ENCODE peak calls at places on chromosome 22, in eight cellular contexts. One of them, this sample, is unnamed.

GRCh38 chr22:39917776-39918493 is 17.1 kb downstream of the GRAP2 start:
- DNase-seq in activated CD8-positive, alpha-beta T cell treated with anti-CD3 and anti-CD28 coated beads for 36 hours: no peak
- DNase-seq in IMR-90: no peak
- DNase-seq in BE2C: no peak
- DNase-seq in stomach: no peak
- DNase-seq in MCF 10A: peak; percentile 43
- DNase-seq in germinal center: no peak
- DNase-seq in activated naive CD8-positive, alpha-beta T cell treated with anti-CD3 and anti-CD28 coated beads, Interleukin-2, amount 50 U/mL, for 24 hours: no peak
- DNase-seq in this sample: no peak

GRCh38 chr22:22520667-22521602 is 865 bp upstream of the ZNF280A start:
- DNase-seq in germinal center: no peak
- DNase-seq in MCF 10A: peak; percentile 18
- DNase-seq in IMR-90: peak; percentile 19
- DNase-seq in activated CD8-positive, alpha-beta T cell treated with anti-CD3 and anti-CD28 coated beads for 36 hours: no peak
- DNase-seq in activated naive CD8-positive, alpha-beta T cell treated with anti-CD3 and anti-CD28 coated beads, Interleukin-2, amount 50 U/mL, for 24 hours: no peak
- DNase-seq in stomach: no peak
- DNase-seq in BE2C: no peak
- DNase-seq in this sample: no peak

GRCh38 chr22:43955883-43956286 is 643 bp downstream of the SAMM50 start:
- DNase-seq in MCF 10A: no peak
- DNase-seq in stomach: no peak
- DNase-seq in IMR-90: no peak
- DNase-seq in germinal center: peak; percentile 48
- DNase-seq in activated naive CD8-positive, alpha-beta T cell treated with anti-CD3 and anti-CD28 coated beads, Interleukin-2, amount 50 U/mL, for 24 hours: no peak
- DNase-seq in activated CD8-positive, alpha-beta T cell treated with anti-CD3 and anti-CD28 coated beads for 36 hours: peak; percentile 11
- DNase-seq in BE2C: no peak
- DNase-seq in this sample: no peak

GRCh38 chr22:19383292-19383691 is 48.2 kb downstream of the HIRA start:
- DNase-seq in activated naive CD8-positive, alpha-beta T cell treated with anti-CD3 and anti-CD28 coated beads, Interleukin-2, amount 50 U/mL, for 24 hours: no peak
- DNase-seq in activated CD8-positive, alpha-beta T cell treated with anti-CD3 and anti-CD28 coated beads for 36 hours: no peak
- DNase-seq in stomach: no peak
- DNase-seq in BE2C: no peak
- DNase-seq in IMR-90: no peak
- DNase-seq in MCF 10A: no peak
- DNase-seq in germinal center: no peak
- DNase-seq in this sample: no peak

GRCh38 chr22:29580200-29580810 is 608 bp downstream of the NIPSNAP1 start:
- DNase-seq in germinal center: peak; percentile 18
- DNase-seq in BE2C: peak; percentile 57
- DNase-seq in MCF 10A: no peak
- DNase-seq in stomach: no peak
- DNase-seq in activated naive CD8-positive, alpha-beta T cell treated with anti-CD3 and anti-CD28 coated beads, Interleukin-2, amount 50 U/mL, for 24 hours: peak; percentile 5
- DNase-seq in activated CD8-positive, alpha-beta T cell treated with anti-CD3 and anti-CD28 coated beads for 36 hours: peak; percentile 17
- DNase-seq in IMR-90: no peak
- DNase-seq in this sample: no peak

GRCh38 chr22:47175151-47175760 is 412.8 kb downstream of the TBC1D22A start:
- DNase-seq in activated naive CD8-positive, alpha-beta T cell treated with anti-CD3 and anti-CD28 coated beads, Interleukin-2, amount 50 U/mL, for 24 hours: no peak
- DNase-seq in activated CD8-positive, alpha-beta T cell treated with anti-CD3 and anti-CD28 coated beads for 36 hours: no peak
- DNase-seq in MCF 10A: no peak
- DNase-seq in IMR-90: peak; percentile 88
- DNase-seq in BE2C: no peak
- DNase-seq in germinal center: no peak
- DNase-seq in stomach: no peak
- DNase-seq in this sample: no peak

GRCh38 chr22:44519895-44520294 is 21.9 kb upstream of the RTL6 start:
- DNase-seq in activated CD8-positive, alpha-beta T cell treated with anti-CD3 and anti-CD28 coated beads for 36 hours: no peak
- DNase-seq in MCF 10A: no peak
- DNase-seq in germinal center: no peak
- DNase-seq in BE2C: no peak
- DNase-seq in IMR-90: no peak
- DNase-seq in stomach: no peak
- DNase-seq in activated naive CD8-positive, alpha-beta T cell treated with anti-CD3 and anti-CD28 coated beads, Interleukin-2, amount 50 U/mL, for 24 hours: no peak
- DNase-seq in this sample: no peak

GRCh38 chr22:43980579-43980978 is 25.3 kb downstream of the SAMM50 start:
- DNase-seq in stomach: no peak
- DNase-seq in BE2C: no peak
- DNase-seq in germinal center: no peak
- DNase-seq in MCF 10A: no peak
- DNase-seq in activated naive CD8-positive, alpha-beta T cell treated with anti-CD3 and anti-CD28 coated beads, Interleukin-2, amount 50 U/mL, for 24 hours: no peak
- DNase-seq in IMR-90: no peak
- DNase-seq in activated CD8-positive, alpha-beta T cell treated with anti-CD3 and anti-CD28 coated beads for 36 hours: no peak
- DNase-seq in this sample: no peak

GRCh38 chr22:31343235-31344191 is 2.6 kb downstream of the PATZ1 start:
- DNase-seq in MCF 10A: no peak
- DNase-seq in IMR-90: peak; percentile 26
- DNase-seq in activated naive CD8-positive, alpha-beta T cell treated with anti-CD3 and anti-CD28 coated beads, Interleukin-2, amount 50 U/mL, for 24 hours: peak; percentile 59
- DNase-seq in germinal center: no peak
- DNase-seq in stomach: peak; percentile 93
- DNase-seq in activated CD8-positive, alpha-beta T cell treated with anti-CD3 and anti-CD28 coated beads for 36 hours: peak; percentile 53
- DNase-seq in BE2C: peak; percentile 75
- DNase-seq in this sample: no peak

GRCh38 chr22:47627561-47628253 is 865.3 kb downstream of the TBC1D22A start:
- DNase-seq in stomach: no peak
- DNase-seq in IMR-90: no peak
- DNase-seq in activated naive CD8-positive, alpha-beta T cell treated with anti-CD3 and anti-CD28 coated beads, Interleukin-2, amount 50 U/mL, for 24 hours: no peak
- DNase-seq in MCF 10A: no peak
- DNase-seq in germinal center: no peak
- DNase-seq in activated CD8-positive, alpha-beta T cell treated with anti-CD3 and anti-CD28 coated beads for 36 hours: no peak
- DNase-seq in BE2C: no peak
- DNase-seq in this sample: no peak

GRCh38 chr22:43242627-43243026 is 55.7 kb upstream of the TTLL12 start:
- DNase-seq in germinal center: no peak
- DNase-seq in stomach: no peak
- DNase-seq in MCF 10A: no peak
- DNase-seq in BE2C: no peak
- DNase-seq in activated CD8-positive, alpha-beta T cell treated with anti-CD3 and anti-CD28 coated beads for 36 hours: no peak
- DNase-seq in IMR-90: no peak
- DNase-seq in activated naive CD8-positive, alpha-beta T cell treated with anti-CD3 and anti-CD28 coated beads, Interleukin-2, amount 50 U/mL, for 24 hours: no peak
- DNase-seq in this sample: no peak

GRCh38 chr22:50476819-50477344 is 2.0 kb upstream of the SBF1 start:
- DNase-seq in BE2C: no peak
- DNase-seq in activated naive CD8-positive, alpha-beta T cell treated with anti-CD3 and anti-CD28 coated beads, Interleukin-2, amount 50 U/mL, for 24 hours: no peak
- DNase-seq in IMR-90: no peak
- DNase-seq in germinal center: no peak
- DNase-seq in stomach: no peak
- DNase-seq in MCF 10A: no peak
- DNase-seq in activated CD8-positive, alpha-beta T cell treated with anti-CD3 and anti-CD28 coated beads for 36 hours: no peak
- DNase-seq in this sample: no peak

GRCh38 chr22:50030315-50031188 is 18.0 kb upstream of the IL17REL start:
- DNase-seq in stomach: peak; percentile 86
- DNase-seq in activated CD8-positive, alpha-beta T cell treated with anti-CD3 and anti-CD28 coated beads for 36 hours: peak; percentile 91
- DNase-seq in IMR-90: peak; percentile 54
- DNase-seq in MCF 10A: peak; percentile 79
- DNase-seq in activated naive CD8-positive, alpha-beta T cell treated with anti-CD3 and anti-CD28 coated beads, Interleukin-2, amount 50 U/mL, for 24 hours: peak; percentile 86
- DNase-seq in BE2C: peak; percentile 82
- DNase-seq in germinal center: peak; percentile 92
- DNase-seq in this sample: peak; percentile 28

GRCh38 chr22:38751422-38752346 is 4.1 kb downstream of the SUN2 start:
- DNase-seq in MCF 10A: no peak
- DNase-seq in activated CD8-positive, alpha-beta T cell treated with anti-CD3 and anti-CD28 coated beads for 36 hours: peak; percentile 88
- DNase-seq in germinal center: peak; percentile 78
- DNase-seq in BE2C: no peak
- DNase-seq in activated naive CD8-positive, alpha-beta T cell treated with anti-CD3 and anti-CD28 coated beads, Interleukin-2, amount 50 U/mL, for 24 hours: peak; percentile 77
- DNase-seq in IMR-90: no peak
- DNase-seq in stomach: peak; percentile 63
- DNase-seq in this sample: no peak

GRCh38 chr22:35555351-35555915 is 14.8 kb downstream of the RASD2 start:
- DNase-seq in IMR-90: peak; percentile 33
- DNase-seq in activated CD8-positive, alpha-beta T cell treated with anti-CD3 and anti-CD28 coated beads for 36 hours: no peak
- DNase-seq in activated naive CD8-positive, alpha-beta T cell treated with anti-CD3 and anti-CD28 coated beads, Interleukin-2, amount 50 U/mL, for 24 hours: no peak
- DNase-seq in stomach: no peak
- DNase-seq in BE2C: peak; percentile 58
- DNase-seq in MCF 10A: no peak
- DNase-seq in germinal center: no peak
- DNase-seq in this sample: no peak

GRCh38 chr22:34111210-34111824 is 191.0 kb upstream of the LARGE1 start:
- DNase-seq in germinal center: peak; percentile 24
- DNase-seq in activated naive CD8-positive, alpha-beta T cell treated with anti-CD3 and anti-CD28 coated beads, Interleukin-2, amount 50 U/mL, for 24 hours: peak; percentile 5
- DNase-seq in BE2C: no peak
- DNase-seq in IMR-90: no peak
- DNase-seq in MCF 10A: peak; percentile 0
- DNase-seq in activated CD8-positive, alpha-beta T cell treated with anti-CD3 and anti-CD28 coated beads for 36 hours: peak; percentile 9
- DNase-seq in stomach: peak; percentile 33
- DNase-seq in this sample: no peak

GRCh38 chr22:23775779-23776375 is 3.2 kb downstream of the MMP11 start:
- DNase-seq in BE2C: no peak
- DNase-seq in germinal center: no peak
- DNase-seq in stomach: no peak
- DNase-seq in activated CD8-positive, alpha-beta T cell treated with anti-CD3 and anti-CD28 coated beads for 36 hours: no peak
- DNase-seq in activated naive CD8-positive, alpha-beta T cell treated with anti-CD3 and anti-CD28 coated beads, Interleukin-2, amount 50 U/mL, for 24 hours: no peak
- DNase-seq in MCF 10A: no peak
- DNase-seq in IMR-90: no peak
- DNase-seq in this sample: no peak

GRCh38 chr22:26671317-26672059 is 14.1 kb downstream of the MIAT start:
- DNase-seq in activated CD8-positive, alpha-beta T cell treated with anti-CD3 and anti-CD28 coated beads for 36 hours: peak; percentile 90
- DNase-seq in germinal center: peak; percentile 68
- DNase-seq in MCF 10A: peak; percentile 45
- DNase-seq in IMR-90: no peak
- DNase-seq in stomach: peak; percentile 37
- DNase-seq in BE2C: no peak
- DNase-seq in activated naive CD8-positive, alpha-beta T cell treated with anti-CD3 and anti-CD28 coated beads, Interleukin-2, amount 50 U/mL, for 24 hours: peak; percentile 79
- DNase-seq in this sample: no peak

GRCh38 chr22:22156716-22157499 is 87.7 kb upstream of the VPREB1 start:
- DNase-seq in activated naive CD8-positive, alpha-beta T cell treated with anti-CD3 and anti-CD28 coated beads, Interleukin-2, amount 50 U/mL, for 24 hours: peak; percentile 68
- DNase-seq in stomach: peak; percentile 61
- DNase-seq in germinal center: peak; percentile 81
- DNase-seq in MCF 10A: peak; percentile 75
- DNase-seq in BE2C: peak; percentile 69
- DNase-seq in activated CD8-positive, alpha-beta T cell treated with anti-CD3 and anti-CD28 coated beads for 36 hours: peak; percentile 84
- DNase-seq in IMR-90: peak; percentile 73
- DNase-seq in this sample: peak; percentile 37

GRCh38 chr22:38882972-38883622 is 11.1 kb upstream of the CBX6 start:
- DNase-seq in IMR-90: no peak
- DNase-seq in germinal center: no peak
- DNase-seq in MCF 10A: no peak
- DNase-seq in BE2C: no peak
- DNase-seq in activated naive CD8-positive, alpha-beta T cell treated with anti-CD3 and anti-CD28 coated beads, Interleukin-2, amount 50 U/mL, for 24 hours: no peak
- DNase-seq in stomach: no peak
- DNase-seq in activated CD8-positive, alpha-beta T cell treated with anti-CD3 and anti-CD28 coated beads for 36 hours: no peak
- DNase-seq in this sample: no peak

GRCh38 chr22:30312053-30312452 is 14.7 kb downstream of the TBC1D10A start:
- DNase-seq in IMR-90: peak; percentile 83
- DNase-seq in stomach: no peak
- DNase-seq in activated naive CD8-positive, alpha-beta T cell treated with anti-CD3 and anti-CD28 coated beads, Interleukin-2, amount 50 U/mL, for 24 hours: no peak
- DNase-seq in activated CD8-positive, alpha-beta T cell treated with anti-CD3 and anti-CD28 coated beads for 36 hours: peak; percentile 61
- DNase-seq in BE2C: no peak
- DNase-seq in germinal center: no peak
- DNase-seq in MCF 10A: peak; percentile 89
- DNase-seq in this sample: no peak

GRCh38 chr22:26593763-26594162 is 3.8 kb upstream of the TPST2 start:
- DNase-seq in activated CD8-positive, alpha-beta T cell treated with anti-CD3 and anti-CD28 coated beads for 36 hours: no peak
- DNase-seq in germinal center: no peak
- DNase-seq in MCF 10A: no peak
- DNase-seq in IMR-90: no peak
- DNase-seq in stomach: no peak
- DNase-seq in BE2C: no peak
- DNase-seq in activated naive CD8-positive, alpha-beta T cell treated with anti-CD3 and anti-CD28 coated beads, Interleukin-2, amount 50 U/mL, for 24 hours: no peak
- DNase-seq in this sample: no peak

GRCh38 chr22:28819253-28820096 is 19.1 kb upstream of the XBP1 start:
- DNase-seq in germinal center: peak; percentile 23
- DNase-seq in stomach: peak; percentile 86
- DNase-seq in MCF 10A: no peak
- DNase-seq in IMR-90: no peak
- DNase-seq in activated naive CD8-positive, alpha-beta T cell treated with anti-CD3 and anti-CD28 coated beads, Interleukin-2, amount 50 U/mL, for 24 hours: no peak
- DNase-seq in activated CD8-positive, alpha-beta T cell treated with anti-CD3 and anti-CD28 coated beads for 36 hours: no peak
- DNase-seq in BE2C: no peak
- DNase-seq in this sample: no peak

GRCh38 chr22:28594076-28594783 is 85.4 kb downstream of the TTC28 start:
- DNase-seq in activated naive CD8-positive, alpha-beta T cell treated with anti-CD3 and anti-CD28 coated beads, Interleukin-2, amount 50 U/mL, for 24 hours: no peak
- DNase-seq in germinal center: no peak
- DNase-seq in stomach: no peak
- DNase-seq in IMR-90: no peak
- DNase-seq in activated CD8-positive, alpha-beta T cell treated with anti-CD3 and anti-CD28 coated beads for 36 hours: no peak
- DNase-seq in MCF 10A: no peak
- DNase-seq in BE2C: no peak
- DNase-seq in this sample: no peak

GRCh38 chr22:40524392-40525249 is 111.9 kb downstream of the MRTFA start:
- DNase-seq in germinal center: no peak
- DNase-seq in stomach: no peak
- DNase-seq in BE2C: no peak
- DNase-seq in activated CD8-positive, alpha-beta T cell treated with anti-CD3 and anti-CD28 coated beads for 36 hours: peak; percentile 12
- DNase-seq in IMR-90: peak; percentile 54
- DNase-seq in MCF 10A: peak; percentile 68
- DNase-seq in activated naive CD8-positive, alpha-beta T cell treated with anti-CD3 and anti-CD28 coated beads, Interleukin-2, amount 50 U/mL, for 24 hours: no peak
- DNase-seq in this sample: no peak

GRCh38 chr22:48093981-48094380 is 1331.5 kb downstream of the TBC1D22A start:
- DNase-seq in MCF 10A: no peak
- DNase-seq in activated naive CD8-positive, alpha-beta T cell treated with anti-CD3 and anti-CD28 coated beads, Interleukin-2, amount 50 U/mL, for 24 hours: no peak
- DNase-seq in activated CD8-positive, alpha-beta T cell treated with anti-CD3 and anti-CD28 coated beads for 36 hours: no peak
- DNase-seq in IMR-90: no peak
- DNase-seq in BE2C: no peak
- DNase-seq in stomach: no peak
- DNase-seq in germinal center: no peak
- DNase-seq in this sample: no peak

GRCh38 chr22:37060801-37061610 is 9.5 kb downstream of the KCTD17 start:
- DNase-seq in MCF 10A: no peak
- DNase-seq in stomach: no peak
- DNase-seq in germinal center: no peak
- DNase-seq in BE2C: no peak
- DNase-seq in IMR-90: no peak
- DNase-seq in activated naive CD8-positive, alpha-beta T cell treated with anti-CD3 and anti-CD28 coated beads, Interleukin-2, amount 50 U/mL, for 24 hours: peak; percentile 71
- DNase-seq in activated CD8-positive, alpha-beta T cell treated with anti-CD3 and anti-CD28 coated beads for 36 hours: peak; percentile 91
- DNase-seq in this sample: no peak

GRCh38 chr22:30204742-30205111 is 41.8 kb downstream of the LIF start:
- DNase-seq in stomach: peak; percentile 59
- DNase-seq in activated naive CD8-positive, alpha-beta T cell treated with anti-CD3 and anti-CD28 coated beads, Interleukin-2, amount 50 U/mL, for 24 hours: no peak
- DNase-seq in IMR-90: peak; percentile 84
- DNase-seq in MCF 10A: peak; percentile 89
- DNase-seq in germinal center: no peak
- DNase-seq in activated CD8-positive, alpha-beta T cell treated with anti-CD3 and anti-CD28 coated beads for 36 hours: no peak
- DNase-seq in BE2C: peak; percentile 66
- DNase-seq in this sample: peak; percentile 70

GRCh38 chr22:28923826-28924732 is 40.7 kb downstream of the ZNRF3 start:
- DNase-seq in germinal center: no peak
- DNase-seq in MCF 10A: no peak
- DNase-seq in IMR-90: no peak
- DNase-seq in stomach: peak; percentile 86
- DNase-seq in BE2C: peak; percentile 34
- DNase-seq in activated CD8-positive, alpha-beta T cell treated with anti-CD3 and anti-CD28 coated beads for 36 hours: no peak
- DNase-seq in activated naive CD8-positive, alpha-beta T cell treated with anti-CD3 and anti-CD28 coated beads, Interleukin-2, amount 50 U/mL, for 24 hours: no peak
- DNase-seq in this sample: peak; percentile 27